ENCODE peak calls at places on chromosomes 13 and 19, in four cellular contexts. W, O, N and X are unnamed samples.

GRCh38 chr19:18306903-18307681 is 15.8 kb downstream of the LSM4 start:
- DNase-seq in W (peak; percentile 22), O (no peak), N (no peak), X (no peak)

GRCh38 chr13:94660695-94661324 is 51.5 kb downstream of the SOX21 start:
- DNase-seq in W (no peak), O (no peak), N (no peak), X (peak; percentile 12)

GRCh38 chr19:20503536-20503935 is 62.0 kb downstream of the ZNF737 start:
- DNase-seq in W (no peak), O (no peak), N (peak; percentile 26), X (peak; percentile 21)

GRCh38 chr19:5967994-5968430 is 9.9 kb downstream of the RANBP3 start:
- DNase-seq in W (no peak), O (peak; percentile 44), N (peak; percentile 67), X (peak; percentile 66)

GRCh38 chr19:5046339-5047039 is 77.6 kb downstream of the KDM4B start:
- DNase-seq in W (no peak), O (no peak), N (peak; percentile 83), X (peak; percentile 94)

GRCh38 chr19:40607898-40608621 is 6.9 kb downstream of the LTBP4 start:
- DNase-seq in W (no peak), O (no peak), N (no peak), X (no peak)

GRCh38 chr13:38350114-38350617 is 515 bp downstream of the UFM1 start:
- DNase-seq in W (no peak), O (peak; percentile 35), N (peak; percentile 74), X (peak; percentile 80)

GRCh38 chr13:49185264-49185663 is 34.9 kb upstream of the MLNR start:
- DNase-seq in W (no peak), O (peak; percentile 59), N (no peak), X (no peak)

GRCh38 chr13:45481688-45482087 is 16.9 kb downstream of the COG3 start:
- DNase-seq in W (no peak), O (no peak), N (no peak), X (no peak)

GRCh38 chr19:53786744-53787143 is 37.4 kb downstream of the NLRP12 start:
- DNase-seq in W (no peak), O (no peak), N (no peak), X (no peak)

GRCh38 chr19:3162418-3163229 is 15.9 kb upstream of the S1PR4 start:
- DNase-seq in W (no peak), O (no peak), N (no peak), X (no peak)

GRCh38 chr13:24050292-24050711 is 110.2 kb upstream of the SPATA13 start:
- DNase-seq in W (no peak), O (no peak), N (peak; percentile 70), X (peak; percentile 78)

GRCh38 chr13:63614874-63615612 is 2199.4 kb upstream of the PCDH20 start:
- DNase-seq in W (no peak), O (no peak), N (no peak), X (no peak)

GRCh38 chr19:3699071-3699740 is 1.1 kb downstream of the PIP5K1C start:
- DNase-seq in W (no peak), O (no peak), N (no peak), X (peak; percentile 42)

GRCh38 chr13:108915095-108915633 is 285.8 kb downstream of the MYO16 start:
- DNase-seq in W (no peak), O (no peak), N (no peak), X (no peak)

GRCh38 chr13:111865826-111866225 is 201.1 kb upstream of the SOX1 start:
- DNase-seq in W (no peak), O (no peak), N (no peak), X (no peak)

GRCh38 chr13:67001363-67001762 is 228.8 kb downstream of the PCDH9 start:
- DNase-seq in W (no peak), O (no peak), N (no peak), X (no peak)

GRCh38 chr19:57110592-57111328 is 9.0 kb upstream of the USP29 start:
- DNase-seq in W (no peak), O (no peak), N (no peak), X (no peak)

GRCh38 chr19:10260141-10260584 is 8.1 kb downstream of the MRPL4 start:
- DNase-seq in W (no peak), O (no peak), N (peak; percentile 44), X (no peak)

GRCh38 chr19:9971341-9971897 is 35.1 kb upstream of the OLFM2 start:
- DNase-seq in W (no peak), O (no peak), N (no peak), X (no peak)

GRCh38 chr13:50323440-50324070 is 308.3 kb downstream of the KCNRG start:
- DNase-seq in W (no peak), O (no peak), N (no peak), X (no peak)

GRCh38 chr13:43878897-43879322 is 630 bp downstream of the CCDC122 start:
- DNase-seq in W (peak; percentile 5), O (peak; percentile 39), N (peak; percentile 71), X (peak; percentile 62)

GRCh38 chr19:3976495-3977241 is 5.8 kb upstream of the DAPK3 start:
- DNase-seq in W (no peak), O (no peak), N (no peak), X (peak; percentile 62)

GRCh38 chr13:83121904-83122303 is 760.4 kb downstream of the SLITRK1 start:
- DNase-seq in W (no peak), O (no peak), N (no peak), X (no peak)

GRCh38 chr13:40283666-40284065 is 382.8 kb downstream of the FOXO1 start:
- DNase-seq in W (no peak), O (no peak), N (no peak), X (no peak)

GRCh38 chr19:4477034-4477801 is 5.1 kb downstream of the HDGFL2 start:
- DNase-seq in W (no peak), O (no peak), N (no peak), X (no peak)

GRCh38 chr19:47102561-47103135 is 10.9 kb downstream of the ZC3H4 start:
- DNase-seq in W (no peak), O (no peak), N (no peak), X (no peak)

GRCh38 chr19:55000761-55001160 is 34.6 kb downstream of the NLRP2 start:
- DNase-seq in W (no peak), O (no peak), N (no peak), X (no peak)

GRCh38 chr19:41940443-41941409 is 12.5 kb upstream of the ERFL start:
- DNase-seq in W (no peak), O (no peak), N (no peak), X (no peak)

GRCh38 chr13:47484564-47484963 is 516.5 kb downstream of the SUCLA2 start:
- DNase-seq in W (no peak), O (no peak), N (no peak), X (no peak)

GRCh38 chr19:6532244-6532999 is 1.6 kb downstream of the TNFSF9 start:
- DNase-seq in W (no peak), O (peak; percentile 75), N (no peak), X (no peak)

GRCh38 chr13:34156841-34157365 is 339.0 kb downstream of the RFC3 start:
- DNase-seq in W (peak; percentile 7), O (peak; percentile 64), N (peak; percentile 85), X (peak; percentile 91)

GRCh38 chr19:844300-844971 is 3.6 kb downstream of the PRTN3 start:
- DNase-seq in W (no peak), O (no peak), N (no peak), X (no peak)

GRCh38 chr19:1183543-1184172 is 9.6 kb upstream of the SBNO2 start:
- DNase-seq in W (no peak), O (no peak), N (peak; percentile 76), X (peak; percentile 65)

GRCh38 chr19:9008667-9009066 is 1.5 kb downstream of the MUC16 start:
- DNase-seq in W (no peak), O (no peak), N (no peak), X (no peak)

GRCh38 chr13:109781384-109782065 is 4.9 kb downstream of the IRS2 start:
- DNase-seq in W (no peak), O (no peak), N (peak; percentile 47), X (no peak)